ENCODE peak calls at places on chromosomes 11 and 22, in five cellular contexts. D, Z, F, Y and H are unnamed samples. For H3K9me3, the result is how much of the 10 kb centered on the place peaks cover.

GRCh38 chr22:44449061-44449682 is 48.9 kb downstream of the RTL6 start:
- DNase-seq in Y (no peak), D (peak), Z (peak), F (no peak), H (no peak)

GRCh38 chr11:60485987-60486386 is 6.6 kb upstream of the MS4A12 start:
- DNase-seq in F (peak), Y (no peak), D (peak), Z (no peak), H (peak)

GRCh38 chr11:65946655-65947054 is 1.4 kb downstream of the TSGA10IP start:
- DNase-seq in Z (no peak), F (no peak), D (no peak), Y (no peak), H (no peak)

GRCh38 chr11:87331273-87331672 is 293.5 kb downstream of the TMEM135 start:
- DNase-seq in D (no peak), F (no peak), Z (no peak), Y (no peak), H (no peak)

GRCh38 chr22:19824197-19825015 is 30.3 kb downstream of the GNB1L start:
- DNase-seq in Y (no peak), D (no peak), Z (no peak), F (no peak), H (no peak)

GRCh38 chr11:96341237-96342130 is 1.5 kb downstream of the MAML2 start:
- DNase-seq in Y (no peak), D (peak), Z (peak), F (peak), H (peak)

GRCh38 chr22:31268281-31268680 is 24.0 kb downstream of the PIK3IP1 start:
- DNase-seq in F (no peak), D (no peak), Y (no peak), Z (no peak), H (no peak)

GRCh38 chr11:20966489-20966888 is 297.1 kb downstream of the NELL1 start:
- DNase-seq in Z (no peak), Y (peak), D (no peak), F (peak), H (peak)

GRCh38 chr11:77103319-77103718 is 679 bp downstream of the OMP start:
- DNase-seq in D (no peak), Z (no peak), Y (no peak), F (no peak), H (no peak)

GRCh38 chr22:19035474-19036228 is 86.6 kb downstream of the DGCR2 start:
- DNase-seq in F (peak), Z (no peak), Y (no peak), D (peak), H (peak)

GRCh38 chr11:118792642-118793124 is 1.7 kb upstream of the DDX6 start:
- DNase-seq in D (peak), Y (peak), Z (peak), F (peak), H (peak)

GRCh38 chr11:114199051-114199450 is 97.1 kb upstream of the NNMT start:
- DNase-seq in Z (no peak), Y (no peak), D (no peak), F (no peak), H (no peak)

GRCh38 chr11:106495046-106495445 is 417.6 kb downstream of the AASDHPPT start:
- DNase-seq in F (no peak), Y (no peak), D (peak), Z (peak), H (no peak)

GRCh38 chr22:27637604-27638003 is 164.0 kb downstream of the MN1 start:
- DNase-seq in Y (no peak), F (no peak), D (peak), Z (peak), H (no peak)

GRCh38 chr11:79439430-79439892 is 1.4 kb downstream of the TENM4 start:
- DNase-seq in F (no peak), D (peak), Z (peak), Y (no peak), H (no peak)

GRCh38 chr11:46127150-46127638 is 5.9 kb upstream of the PHF21A start:
- DNase-seq in D (peak), F (no peak), Z (peak), Y (no peak), H (no peak)

GRCh38 chr11:64052938-64053622 is 17.3 kb downstream of the FLRT1 start:
- DNase-seq in Y (no peak), Z (no peak), F (no peak), D (no peak), H (no peak)

GRCh38 chr11:66228521-66228920 is 39.9 kb upstream of the RAB1B start:
- DNase-seq in D (no peak), Y (peak), Z (no peak), F (no peak), H (peak)

GRCh38 chr22:42399315-42400271 is 32.6 kb downstream of the NFAM1 start:
- DNase-seq in D (peak), F (peak), Y (no peak), Z (no peak), H (peak)

GRCh38 chr11:3353066-3353465 is 25.9 kb downstream of the ZNF195 start:
- DNase-seq in D (no peak), F (no peak), Z (no peak), Y (no peak), H (no peak)

GRCh38 chr11:3359092-3359824 is 19.7 kb downstream of the ZNF195 start:
- DNase-seq in Z (no peak), D (peak), Y (no peak), F (no peak), H (no peak)

GRCh38 chr11:3357994-3358676 is 20.8 kb downstream of the ZNF195 start:
- DNase-seq in Z (no peak), F (no peak), Y (no peak), D (no peak), H (no peak)

GRCh38 chr11:3356858-3357257 is 22.1 kb downstream of the ZNF195 start:
- DNase-seq in F (no peak), Z (no peak), D (no peak), Y (no peak), H (no peak)

GRCh38 chr11:3357302-3357701 is 21.6 kb downstream of the ZNF195 start:
- DNase-seq in Y (no peak), D (no peak), F (no peak), Z (no peak), H (no peak)
- H3K9me3 ChIP-seq in Y (half or more), D (half or more), F (under half), Z (half or more), H (half or more)

GRCh38 chr11:68469642-68470041 is 9.1 kb downstream of the PPP6R3 start:
- DNase-seq in F (no peak), Z (no peak), Y (no peak), D (no peak), H (no peak)
- H3K18ac ChIP-seq in F (no peak), Z (no peak), Y (no peak), D (no peak), H (no peak)

GRCh38 chr11:9969068-9969467 is 305.2 kb downstream of the SWAP70 start:
- DNase-seq in F (no peak), D (no peak), Y (no peak), Z (no peak), H (no peak)

GRCh38 chr11:9974375-9974774 is 310.5 kb downstream of the SWAP70 start:
- DNase-seq in Y (no peak), Z (no peak), D (no peak), F (no peak), H (no peak)

GRCh38 chr11:9971894-9972293 is 308.0 kb downstream of the SWAP70 start:
- DNase-seq in Z (no peak), F (no peak), Y (no peak), D (no peak), H (no peak)

GRCh38 chr11:9973921-9974320 is 310.0 kb downstream of the SWAP70 start:
- DNase-seq in D (no peak), F (no peak), Z (peak), Y (no peak), H (no peak)

GRCh38 chr11:9972917-9973504 is 309.1 kb downstream of the SWAP70 start:
- DNase-seq in D (peak), Z (peak), Y (no peak), F (peak), H (no peak)
- H2BK15ac ChIP-seq in D (no peak), Z (peak), Y (no peak), F (no peak), H (no peak)

GRCh38 chr11:91404344-91404743 is 820.3 kb upstream of the FAT3 start:
- DNase-seq in Z (no peak), F (no peak), D (no peak), Y (no peak), H (no peak)

GRCh38 chr11:91406009-91406408 is 818.6 kb upstream of the FAT3 start:
- DNase-seq in F (no peak), D (no peak), Y (no peak), Z (no peak), H (no peak)

DNA sequence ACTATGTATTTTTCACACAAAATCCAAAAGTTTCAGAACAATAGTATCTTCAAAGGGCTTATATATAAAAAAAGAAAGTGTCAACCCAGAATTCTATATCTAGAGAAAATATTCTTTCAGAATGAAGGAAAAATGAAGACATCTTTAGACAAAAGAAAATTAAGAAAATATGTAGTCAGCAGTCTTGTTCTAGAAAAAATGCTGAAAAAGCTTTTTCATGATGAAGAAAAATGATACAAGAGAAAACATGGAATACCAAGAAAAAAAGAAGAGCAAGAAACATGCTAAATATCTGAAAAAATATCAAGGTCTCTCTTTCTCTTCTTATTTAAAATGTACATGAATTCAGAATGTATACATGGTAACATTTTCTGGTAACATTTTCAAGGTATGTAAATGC is 816.8 kb upstream of the FAT3 start:
- DNase-seq in D (no peak), Y (no peak), Z (no peak), F (no peak), H (no peak)
- H3K9me3 ChIP-seq in D (under half), Y (under half), Z (under half), F (under half), H (under half)

GRCh38 chr11:24900524-24900923 is 403.7 kb downstream of the LUZP2 start:
- DNase-seq in Y (no peak), D (no peak), Z (peak), F (no peak), H (no peak)

GRCh38 chr11:24900960-24901549 is 404.2 kb downstream of the LUZP2 start:
- DNase-seq in D (no peak), F (no peak), Y (no peak), Z (no peak), H (no peak)

GRCh38 chr11:24903555-24903954 is 406.7 kb downstream of the LUZP2 start:
- DNase-seq in Z (no peak), F (no peak), Y (no peak), D (no peak), H (no peak)
- H3K18ac ChIP-seq in Z (no peak), F (no peak), Y (no peak), D (no peak), H (no peak)

GRCh38 chr11:18221274-18221876 is 15.2 kb downstream of the SAA4 start:
- DNase-seq in F (no peak), D (no peak), Y (no peak), Z (no peak), H (no peak)

GRCh38 chr11:18223937-18224387 is 12.6 kb downstream of the SAA4 start:
- DNase-seq in D (no peak), Z (no peak), F (no peak), Y (no peak), H (no peak)

GRCh38 chr11:18222814-18223421 is 13.7 kb downstream of the SAA4 start:
- DNase-seq in F (no peak), Z (no peak), D (no peak), Y (no peak), H (no peak)

GRCh38 chr11:18229501-18229900 is 7.1 kb downstream of the SAA4 start:
- DNase-seq in Z (no peak), D (no peak), F (no peak), Y (no peak), H (no peak)

DNA sequence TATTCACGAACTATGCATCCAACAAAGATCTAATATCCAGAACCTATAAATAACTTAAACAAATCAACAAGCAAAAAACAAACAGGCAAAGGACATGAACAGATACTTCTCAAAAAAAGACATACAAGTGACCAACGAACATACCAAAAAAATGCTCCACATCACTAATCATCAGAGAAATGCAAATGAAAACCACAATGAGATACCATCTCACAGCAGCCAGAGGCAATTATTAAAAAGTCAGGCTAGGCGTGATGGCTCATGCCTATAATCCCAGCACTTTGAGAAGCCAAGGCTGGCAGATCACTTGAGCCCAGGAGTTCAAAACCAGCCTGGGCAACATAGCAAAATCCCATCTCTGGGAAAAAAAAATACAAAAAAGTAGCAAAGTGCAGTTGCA is 10.7 kb downstream of the SAA4 start:
- DNase-seq in D (no peak), Y (no peak), F (no peak), Z (no peak), H (no peak)
- H2BK15ac ChIP-seq in D (no peak), Y (no peak), F (no peak), Z (no peak), H (no peak)

DNA sequence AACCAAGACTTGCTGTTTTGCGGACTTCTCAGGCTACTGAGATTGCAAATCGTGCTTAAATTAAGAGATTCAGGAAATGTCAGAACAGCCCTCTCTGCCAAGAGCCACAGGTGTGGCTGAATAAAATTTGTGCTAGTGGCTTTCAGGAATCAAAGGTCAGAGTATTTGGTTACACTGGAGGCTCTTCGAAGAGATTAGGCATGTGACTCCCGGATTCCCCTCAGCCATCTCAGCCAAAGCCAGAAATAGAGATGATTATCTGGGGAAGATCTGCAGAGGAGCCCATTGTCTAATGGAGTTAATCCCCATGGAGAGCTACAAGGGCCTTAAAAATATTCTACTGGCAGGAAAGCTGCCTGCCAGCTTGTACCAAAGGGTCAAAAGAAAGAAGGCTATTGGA is 1259.5 kb downstream of the TBC1D22A start:
- DNase-seq in D (no peak), Y (no peak), Z (no peak), F (no peak), H (no peak)
- H3K9me3 ChIP-seq in D (under half), Y (under half), Z (under half), F (under half), H (under half)

GRCh38 chr22:32829451-32829851 is 27.9 kb downstream of the TIMP3 start:
- DNase-seq in F (no peak), D (no peak), Y (no peak), Z (no peak), H (no peak)
- H3K18ac ChIP-seq in F (peak), D (no peak), Y (no peak), Z (no peak), H (no peak)

DNA sequence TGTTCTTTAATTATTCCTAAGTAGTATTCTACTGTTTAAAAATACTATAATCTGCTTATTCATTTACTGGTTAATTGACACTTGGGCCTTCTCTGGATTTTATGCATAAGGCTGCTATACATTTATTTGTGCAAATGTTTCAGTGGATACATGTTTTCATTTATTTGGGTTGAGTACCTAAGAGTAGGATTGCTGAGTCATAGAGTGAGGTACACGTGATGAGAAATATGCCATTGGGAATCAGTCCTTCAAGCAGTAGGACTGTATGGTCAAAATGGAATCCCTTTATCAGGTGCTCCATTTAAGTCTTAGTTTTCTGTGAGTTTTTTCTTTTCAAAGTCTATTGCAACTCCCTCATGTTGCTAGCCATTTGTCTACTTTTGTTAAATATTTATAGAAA is 275.2 kb upstream of the SORL1-AS1 start:
- DNase-seq in Y (no peak), Z (no peak), D (no peak), F (no peak), H (no peak)
- H2BK15ac ChIP-seq in Y (no peak), Z (no peak), D (no peak), F (no peak), H (no peak)

GRCh38 chr22:37732699-37733607 is 36.1 kb downstream of the TRIOBP start:
- DNase-seq in Y (no peak), D (no peak), Z (no peak), F (no peak), H (no peak)
- H3K9me3 ChIP-seq in Y (under half), D (under half), Z (under half), F (under half), H (under half)